ENCODE peak calls at places on chromosomes 4 and X, in nine cellular contexts. A is KBM-7; F is AG08395; C is stimulated activated CD4-positive, alpha-beta T cell treated with anti-CD3 and anti-CD28 coated beads, Interleukin-2, amount 100 ng/mL, for 24 hours; B is AG09319; N is IMR-90; D is ACHN; Z is PC-3; Q is lower lobe of right lung. P is an unnamed sample.

GRCh38 chrX:71253253-71254091 is 468 bp downstream of the ZMYM3 start:
- DNase-seq in A (peak), F (peak), C (peak), B (no peak), N (peak), D (peak), Z (peak), Q (peak), P (peak)

GRCh38 chr4:87068591-87069021 is 133.8 kb downstream of the AFF1 start:
- DNase-seq in A (no peak), F (no peak), C (no peak), B (no peak), N (no peak), D (no peak), Z (no peak), Q (no peak), P (no peak)

GRCh38 chr4:3369781-3370660 is 71.7 kb upstream of the HGFAC start:
- DNase-seq in A (peak), F (peak), C (peak), B (peak), N (peak), D (no peak), Z (peak), Q (peak), P (peak)

GRCh38 chr4:106864231-106864630 is 171.9 kb downstream of the DKK2 start:
- DNase-seq in A (no peak), F (peak), C (no peak), B (no peak), N (no peak), D (no peak), Z (no peak), Q (no peak), P (no peak)

GRCh38 chrX:30219372-30219771 is 4.0 kb downstream of the MAGEB2 start:
- DNase-seq in A (no peak), F (no peak), C (no peak), B (no peak), N (no peak), D (no peak), Z (no peak), Q (no peak), P (no peak)

GRCh38 chr4:142909908-142910307 is 63.8 kb upstream of the INPP4B start:
- DNase-seq in A (no peak), F (peak), C (no peak), B (no peak), N (peak), D (no peak), Z (no peak), Q (no peak), P (no peak)

GRCh38 chr4:53141308-53141707 is 224.6 kb downstream of the SCFD2 start:
- DNase-seq in A (no peak), F (no peak), C (no peak), B (no peak), N (peak), D (no peak), Z (no peak), Q (no peak), P (no peak)

GRCh38 chr4:159516556-159516955 is 413.7 kb downstream of the RAPGEF2 start:
- DNase-seq in A (no peak), F (no peak), C (no peak), B (no peak), N (peak), D (no peak), Z (peak), Q (no peak), P (no peak)

GRCh38 chr4:3301450-3302163 is 8.8 kb downstream of the RGS12 start:
- DNase-seq in A (peak), F (no peak), C (no peak), B (no peak), N (no peak), D (no peak), Z (no peak), Q (no peak), P (no peak)

GRCh38 chrX:10529344-10529743 is 91.0 kb downstream of the MID1 start:
- DNase-seq in A (peak), F (peak), C (no peak), B (no peak), N (peak), D (no peak), Z (peak), Q (no peak), P (no peak)

GRCh38 chr4:75696036-75696435 is 22.8 kb upstream of the G3BP2 start:
- DNase-seq in A (peak), F (no peak), C (no peak), B (no peak), N (no peak), D (no peak), Z (no peak), Q (no peak), P (no peak)

GRCh38 chr4:111040904-111041303 is 418.0 kb upstream of the PITX2 start:
- DNase-seq in A (no peak), F (no peak), C (no peak), B (no peak), N (no peak), D (no peak), Z (no peak), Q (no peak), P (no peak)

GRCh38 chr4:105215609-105216313 is 69.1 kb downstream of the TET2 start:
- DNase-seq in A (no peak), F (no peak), C (no peak), B (no peak), N (peak), D (peak), Z (peak), Q (no peak), P (peak)

GRCh38 chr4:69092190-69092589 is 4.1 kb upstream of the UGT2B7 start:
- DNase-seq in A (no peak), F (no peak), C (no peak), B (no peak), N (peak), D (peak), Z (peak), Q (no peak), P (peak)

GRCh38 chr4:17347445-17347844 is 164.4 kb downstream of the QDPR start:
- DNase-seq in A (peak), F (peak), C (peak), B (no peak), N (peak), D (peak), Z (peak), Q (no peak), P (no peak)

GRCh38 chrX:140141444-140142029 is 176.2 kb upstream of the CXorf66 start:
- DNase-seq in A (peak), F (peak), C (peak), B (no peak), N (peak), D (peak), Z (peak), Q (no peak), P (no peak)

GRCh38 chr4:168886361-168886760 is 123.7 kb downstream of the CBR4 start:
- DNase-seq in A (no peak), F (no peak), C (no peak), B (no peak), N (peak), D (peak), Z (peak), Q (no peak), P (peak)

GRCh38 chrX:153885968-153886903 is at the start of gene L1CAM:
- DNase-seq in A (no peak), F (peak), C (no peak), B (no peak), N (no peak), D (peak), Z (peak), Q (no peak), P (no peak)

GRCh38 chrX:102712216-102712966 is at the start of gene GPRASP2:
- DNase-seq in A (peak), F (peak), C (peak), B (no peak), N (no peak), D (peak), Z (peak), Q (peak), P (peak)

GRCh38 chr4:83473966-83474365 is 10.9 kb downstream of the ABRAXAS1 start:
- DNase-seq in A (no peak), F (no peak), C (no peak), B (no peak), N (no peak), D (no peak), Z (no peak), Q (no peak), P (no peak)

GRCh38 chrX:106263817-106264216 is 95.7 kb downstream of the PWWP3B start:
- DNase-seq in A (no peak), F (no peak), C (no peak), B (no peak), N (no peak), D (no peak), Z (peak), Q (no peak), P (no peak)